ENCODE peak calls at places on chromosome 19, in six cellular contexts. One of them, this sample, is unnamed.

GRCh38 chr19:9431475-9431874 is 3.9 kb downstream of the ZNF266 start:
- DNase-seq in T-helper 1 cell: no peak
- DNase-seq in left colon: peak; percentile 24
- DNase-seq in AG20443: peak; percentile 15
- DNase-seq in NB4: peak; percentile 89
- DNase-seq in amygdala: no peak
- DNase-seq in this sample: no peak

GRCh38 chr19:50658438-50659317 is 9.4 kb downstream of the C19orf81 start:
- DNase-seq in T-helper 1 cell: peak; percentile 77
- DNase-seq in AG20443: peak; percentile 98
- DNase-seq in left colon: peak; percentile 34
- DNase-seq in amygdala: peak; percentile 69
- DNase-seq in NB4: peak; percentile 93
- DNase-seq in this sample: peak; percentile 70

GRCh38 chr19:35206379-35206778 is 22.2 kb downstream of the FAM187B start:
- DNase-seq in left colon: no peak
- DNase-seq in T-helper 1 cell: peak; percentile 89
- DNase-seq in AG20443: no peak
- DNase-seq in amygdala: no peak
- DNase-seq in NB4: no peak
- DNase-seq in this sample: no peak

GRCh38 chr19:19602136-19602712 is 16.3 kb downstream of the PBX4 start:
- DNase-seq in left colon: no peak
- DNase-seq in NB4: no peak
- DNase-seq in T-helper 1 cell: peak; percentile 42
- DNase-seq in AG20443: no peak
- DNase-seq in amygdala: no peak
- DNase-seq in this sample: no peak

GRCh38 chr19:7292950-7293794 is 1.0 kb downstream of the INSR start:
- DNase-seq in amygdala: no peak
- DNase-seq in AG20443: peak; percentile 40
- DNase-seq in left colon: peak; percentile 77
- DNase-seq in T-helper 1 cell: no peak
- DNase-seq in NB4: peak; percentile 60
- DNase-seq in this sample: peak; percentile 53

GRCh38 chr19:1088419-1089066 is 6.6 kb downstream of the POLR2E start:
- DNase-seq in AG20443: no peak
- DNase-seq in left colon: no peak
- DNase-seq in T-helper 1 cell: no peak
- DNase-seq in amygdala: no peak
- DNase-seq in NB4: no peak
- DNase-seq in this sample: no peak

GRCh38 chr19:5006821-5007220 is 37.9 kb downstream of the KDM4B start:
- DNase-seq in left colon: no peak
- DNase-seq in NB4: no peak
- DNase-seq in AG20443: no peak
- DNase-seq in T-helper 1 cell: no peak
- DNase-seq in amygdala: no peak
- DNase-seq in this sample: no peak

GRCh38 chr19:39969681-39970423 is 1.1 kb upstream of the PSMC4 start:
- DNase-seq in AG20443: no peak
- DNase-seq in amygdala: no peak
- DNase-seq in NB4: no peak
- DNase-seq in left colon: no peak
- DNase-seq in T-helper 1 cell: no peak
- DNase-seq in this sample: no peak

GRCh38 chr19:50843701-50844221 is 10.4 kb upstream of the KLK15 start:
- DNase-seq in NB4: no peak
- DNase-seq in T-helper 1 cell: no peak
- DNase-seq in AG20443: no peak
- DNase-seq in amygdala: no peak
- DNase-seq in left colon: no peak
- DNase-seq in this sample: no peak

GRCh38 chr19:50266896-50267295 is 62.3 kb downstream of the KCNC3 start:
- DNase-seq in AG20443: no peak
- DNase-seq in amygdala: no peak
- DNase-seq in T-helper 1 cell: no peak
- DNase-seq in NB4: no peak
- DNase-seq in left colon: peak; percentile 61
- DNase-seq in this sample: no peak